ENCODE peak calls at places on chromosome 20, in ten cellular contexts. W is ovary; I is stimulated activated CD4-positive, alpha-beta T cell treated with anti-CD3 and anti-CD28 coated beads, Interleukin-15, amount 100 ng/mL, for 1 hour; M is islet precursor cell; J is HuH-7.5; A is stimulated activated CD8-positive, alpha-beta memory T cell treated with anti-CD3 and anti-CD28 coated beads, Interleukin-4, amount 100 ng/mL, for 1 hour; N is AG10803; O is left lung; E is lower leg skin; R is NCI-H1092 treated with DMSO at 0.1 percent for 48 hours. Q is an unnamed sample.

GRCh38 chr20:47956261-47956995 is 171.1 kb upstream of the SULF2 start:
- DNase-seq in W (no peak), I (no peak), M (no peak), J (no peak), A (no peak), N (peak), O (no peak), E (no peak), R (no peak), Q (no peak)

GRCh38 chr20:19903168-19903676 is 113.9 kb upstream of the NAA20 start:
- DNase-seq in W (no peak), I (no peak), M (no peak), J (peak), A (no peak), N (peak), O (no peak), E (peak), R (peak), Q (peak)

GRCh38 chr20:61666471-61666832 is 399.2 kb downstream of the TAF4 start:
- DNase-seq in W (no peak), I (no peak), M (no peak), J (no peak), A (no peak), N (no peak), O (peak), E (no peak), R (no peak), Q (no peak)

GRCh38 chr20:20210327-20210726 is 157.6 kb upstream of the INSM1 start:
- DNase-seq in W (no peak), I (no peak), M (peak), J (no peak), A (no peak), N (peak), O (no peak), E (peak), R (no peak), Q (no peak)

GRCh38 chr20:35478804-35479472 is 23.5 kb downstream of the CEP250 start:
- DNase-seq in W (no peak), I (no peak), M (peak), J (peak), A (no peak), N (no peak), O (no peak), E (no peak), R (no peak), Q (no peak)

GRCh38 chr20:19817017-19817416 is 59.0 kb downstream of the RIN2 start:
- DNase-seq in W (no peak), I (no peak), M (no peak), J (no peak), A (no peak), N (peak), O (no peak), E (no peak), R (no peak), Q (peak)

GRCh38 chr20:13788167-13788834 is 3.5 kb downstream of the NDUFAF5 start:
- DNase-seq in W (no peak), I (no peak), M (peak), J (peak), A (no peak), N (peak), O (no peak), E (peak), R (peak), Q (peak)

GRCh38 chr20:38112943-38113294 is 52.2 kb downstream of the TGM2 start:
- DNase-seq in W (no peak), I (no peak), M (no peak), J (no peak), A (no peak), N (no peak), O (no peak), E (no peak), R (no peak), Q (no peak)

GRCh38 chr20:61941721-61942405 is 123.8 kb downstream of the TAF4 start:
- DNase-seq in W (no peak), I (no peak), M (no peak), J (no peak), A (no peak), N (no peak), O (peak), E (no peak), R (no peak), Q (no peak)

GRCh38 chr20:23147964-23148720 is 62.0 kb upstream of the CD93 start:
- DNase-seq in W (no peak), I (no peak), M (peak), J (no peak), A (no peak), N (peak), O (peak), E (peak), R (no peak), Q (peak)

GRCh38 chr20:56465997-56466396 is 2.4 kb upstream of the RTF2 start:
- DNase-seq in W (no peak), I (no peak), M (no peak), J (no peak), A (no peak), N (no peak), O (no peak), E (no peak), R (no peak), Q (no peak)

GRCh38 chr20:45835230-45836224 is 1.9 kb downstream of the SNX21 start:
- DNase-seq in W (no peak), I (no peak), M (no peak), J (no peak), A (no peak), N (peak), O (no peak), E (peak), R (no peak), Q (peak)

GRCh38 chr20:21391495-21392298 is 5.6 kb downstream of the NKX2-4 start:
- DNase-seq in W (no peak), I (no peak), M (peak), J (no peak), A (no peak), N (no peak), O (peak), E (no peak), R (no peak), Q (no peak)

GRCh38 chr20:52893498-52893897 is 78.7 kb upstream of the TSHZ2 start:
- DNase-seq in W (no peak), I (no peak), M (no peak), J (no peak), A (no peak), N (no peak), O (no peak), E (no peak), R (no peak), Q (no peak)

GRCh38 chr20:5885866-5886265 is 64.5 kb downstream of the TRMT6 start:
- DNase-seq in W (no peak), I (no peak), M (peak), J (no peak), A (no peak), N (no peak), O (no peak), E (no peak), R (no peak), Q (no peak)

GRCh38 chr20:10249048-10249770 is 30.6 kb downstream of the SNAP25 start:
- DNase-seq in W (no peak), I (no peak), M (no peak), J (no peak), A (no peak), N (no peak), O (no peak), E (no peak), R (peak), Q (no peak)

GRCh38 chr20:833121-833449 is 430 bp upstream of the FAM110A start:
- DNase-seq in W (no peak), I (no peak), M (no peak), J (no peak), A (no peak), N (no peak), O (no peak), E (no peak), R (no peak), Q (no peak)

GRCh38 chr20:25022680-25023079 is 30.1 kb upstream of the APMAP start:
- DNase-seq in W (no peak), I (no peak), M (no peak), J (no peak), A (no peak), N (no peak), O (peak), E (no peak), R (no peak), Q (no peak)

GRCh38 chr20:37071481-37071911 is 24.3 kb downstream of the RBL1 start:
- DNase-seq in W (no peak), I (no peak), M (peak), J (no peak), A (peak), N (peak), O (no peak), E (peak), R (no peak), Q (peak)

GRCh38 chr20:64116016-64116415 is 8.7 kb upstream of the NPBWR2 start:
- DNase-seq in W (no peak), I (no peak), M (peak), J (no peak), A (no peak), N (no peak), O (peak), E (no peak), R (no peak), Q (no peak)